ENCODE peak calls at places on chromosomes 7 and 10, in four cellular contexts. H is CD8-positive, alpha-beta memory T cell; T is right atrium auricular region; R is A549. X is an unnamed sample.
A peak's percentile ranks its signal among the peaks of the same experiment; 100 is the strongest.

GRCh38 chr7:137539111-137539715 is 195.7 kb upstream of the PTN start:
- DNase-seq in T (no peak), R (no peak), H (no peak), X (no peak)

GRCh38 chr10:19970707-19971106 is 154.5 kb downstream of the PLXDC2 start:
- DNase-seq in T (no peak), R (no peak), H (no peak), X (no peak)

GRCh38 chr10:86234102-86234501 is 132.5 kb downstream of the GRID1 start:
- DNase-seq in R (no peak), T (no peak), H (no peak), X (no peak)

GRCh38 chr7:135448753-135449152 is 61.1 kb downstream of the CNOT4 start:
- DNase-seq in H (no peak), R (no peak), T (no peak), X (no peak)

GRCh38 chr10:44980309-44981171 is 1.9 kb upstream of the DEPP1 start:
- DNase-seq in R (no peak), T (no peak), H (no peak), X (no peak)

GRCh38 chr7:51949726-51950644 is 633.4 kb upstream of the COBL start:
- DNase-seq in R (no peak), T (no peak), H (no peak), X (no peak)

GRCh38 chr7:78395298-78396120 is 596.9 kb downstream of the PHTF2 start:
- DNase-seq in R (no peak), T (no peak), H (no peak), X (no peak)

GRCh38 chr7:143265017-143265693 is 1.9 kb downstream of the GSTK1 start:
- DNase-seq in R (no peak), T (no peak), H (no peak), X (no peak)

GRCh38 chr7:121480566-121481335 is 84.6 kb upstream of the FAM3C start:
- DNase-seq in T (no peak), H (no peak), R (no peak), X (no peak)

GRCh38 chr10:34341473-34341872 is 473.6 kb downstream of the PARD3 start:
- DNase-seq in R (no peak), T (no peak), H (no peak), X (no peak)

GRCh38 chr7:28608766-28609165 is 196.4 kb downstream of the CREB5 start:
- DNase-seq in T (no peak), H (no peak), R (no peak), X (no peak)

GRCh38 chr10:24824536-24824935 is 100.8 kb upstream of the ARHGAP21 start:
- DNase-seq in T (no peak), H (no peak), R (no peak), X (no peak)

GRCh38 chr7:5589819-5590595 is 166.4 kb upstream of the TNRC18 start:
- DNase-seq in T (no peak), H (no peak), R (no peak), X (no peak)

GRCh38 chr7:116316838-116317612 is 106.7 kb downstream of the TES start:
- DNase-seq in H (no peak), T (peak; percentile 79), R (peak; percentile 98), X (no peak)

GRCh38 chr10:63264852-63265617 is 131.9 kb downstream of the NRBF2 start:
- DNase-seq in H (peak; percentile 31), T (no peak), R (peak; percentile 70), X (no peak)

GRCh38 chr7:27249724-27250636 is 7.4 kb downstream of the EVX1 start:
- DNase-seq in R (no peak), H (no peak), T (no peak), X (no peak)

GRCh38 chr7:101031082-101031481 is 11.2 kb downstream of the MUC17 start:
- DNase-seq in R (peak; percentile 13), H (no peak), T (no peak), X (no peak)

GRCh38 chr10:79250259-79250658 is 97.0 kb upstream of the PPIF start:
- DNase-seq in R (no peak), H (no peak), T (no peak), X (no peak)

GRCh38 chr10:85284778-85285397 is 956.5 kb downstream of the CCSER2 start:
- DNase-seq in R (no peak), T (no peak), H (no peak), X (no peak)

GRCh38 chr10:89007129-89007893 is 16.7 kb downstream of the FAS start:
- DNase-seq in T (no peak), H (no peak), R (no peak), X (no peak)

GRCh38 chr7:151133266-151133985 is 34.1 kb downstream of the GBX1 start:
- DNase-seq in R (no peak), H (no peak), T (no peak), X (no peak)

GRCh38 chr7:80224416-80224815 is 89.8 kb downstream of the GNAI1 start:
- DNase-seq in T (no peak), H (no peak), R (no peak), X (no peak)

GRCh38 chr10:11017575-11018425 is at the start of gene CELF2:
- DNase-seq in T (no peak), H (peak; percentile 54), R (no peak), X (peak; percentile 22)

DNA sequence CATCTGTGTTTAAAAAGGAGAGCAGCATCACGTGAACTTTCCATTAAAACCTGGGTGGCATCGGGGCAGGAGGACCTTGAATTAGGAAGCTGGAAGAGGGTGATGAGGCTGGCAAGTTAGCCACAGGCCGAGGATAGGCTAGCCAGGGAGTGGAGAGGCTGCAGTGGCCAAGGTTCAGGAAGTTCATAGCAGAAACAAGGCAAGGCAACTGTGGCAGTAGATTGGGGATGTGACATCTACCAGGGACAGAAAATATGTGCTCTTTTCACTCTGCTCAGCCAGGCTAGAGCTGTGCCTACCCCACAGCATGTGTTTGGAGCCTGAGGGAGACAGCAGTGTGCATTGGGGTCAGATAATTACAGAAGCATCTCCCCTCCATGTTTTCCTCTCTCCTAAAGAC is 2.2 kb upstream of the INPP5F start:
- DNase-seq in H (no peak), R (no peak), T (no peak), X (no peak)
- H3K9me3 ChIP-seq in H (no peaks in the 10 kb centered on the region), R (no peaks in the 10 kb centered on the region), T (no peaks in the 10 kb centered on the region), X (no peaks in the 10 kb centered on the region)

GRCh38 chr10:113691381-113691780 is 11.7 kb downstream of the CASP7 start:
- DNase-seq in T (no peak), R (no peak), H (no peak), X (no peak)
- H3K9me3 ChIP-seq in T (peaks cover 13% of the 10 kb centered on the region), R (peaks cover 30% of the 10 kb centered on the region), H (peaks cover 19% of the 10 kb centered on the region), X (no peaks in the 10 kb centered on the region)

GRCh38 chr10:52780391-52781155 is 8.0 kb upstream of the MBL2 start:
- DNase-seq in H (no peak), T (no peak), R (no peak), X (no peak)

GRCh38 chr10:52786098-52786497 is 13.5 kb upstream of the MBL2 start:
- DNase-seq in R (no peak), H (no peak), T (no peak), X (no peak)

GRCh38 chr10:52783726-52784125 is 11.1 kb upstream of the MBL2 start:
- DNase-seq in T (no peak), H (no peak), R (no peak), X (no peak)

GRCh38 chr10:52782554-52782953 is 10.0 kb upstream of the MBL2 start:
- DNase-seq in T (no peak), R (no peak), H (no peak), X (no peak)

GRCh38 chr10:52785418-52785817 is 12.8 kb upstream of the MBL2 start:
- DNase-seq in H (no peak), R (no peak), T (no peak), X (no peak)
- H3K9me3 ChIP-seq in H (no peaks in the 10 kb centered on the region), R (no peaks in the 10 kb centered on the region), T (no peaks in the 10 kb centered on the region), X (no peaks in the 10 kb centered on the region)

GRCh38 chr7:262251-262572 is 27.8 kb upstream of the FOXL3 start:
- DNase-seq in T (no peak), H (no peak), R (no peak), X (no peak)
- H3K9me3 ChIP-seq in T (no peaks in the 10 kb centered on the region), H (no peaks in the 10 kb centered on the region), R (peaks cover 66% of the 10 kb centered on the region), X (no peaks in the 10 kb centered on the region)

DNA sequence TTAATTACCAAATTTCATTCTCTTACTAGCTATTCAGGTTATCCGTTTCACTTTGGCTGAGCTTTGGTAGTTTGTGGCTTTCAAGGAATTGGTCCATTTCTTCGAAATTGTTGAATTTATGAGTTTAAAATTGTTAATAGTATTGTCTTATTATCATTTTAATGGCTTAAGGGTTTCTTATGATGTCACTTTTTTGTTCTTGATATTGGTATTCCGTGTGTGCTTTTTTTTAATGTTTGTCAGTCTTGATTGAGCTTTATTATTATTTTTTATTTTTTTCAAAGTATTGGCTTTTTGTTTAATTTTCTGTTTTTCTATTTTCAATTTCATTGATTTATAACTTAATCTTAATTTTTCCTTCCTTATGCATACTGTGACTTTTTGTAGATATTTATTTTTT is 25.9 kb downstream of the FRG2B start:
- DNase-seq in H (no peak), T (no peak), R (no peak), X (no peak)
- H3K9me3 ChIP-seq in H (no peaks in the 10 kb centered on the region), T (no peaks in the 10 kb centered on the region), R (no peaks in the 10 kb centered on the region), X (no peaks in the 10 kb centered on the region)

DNA sequence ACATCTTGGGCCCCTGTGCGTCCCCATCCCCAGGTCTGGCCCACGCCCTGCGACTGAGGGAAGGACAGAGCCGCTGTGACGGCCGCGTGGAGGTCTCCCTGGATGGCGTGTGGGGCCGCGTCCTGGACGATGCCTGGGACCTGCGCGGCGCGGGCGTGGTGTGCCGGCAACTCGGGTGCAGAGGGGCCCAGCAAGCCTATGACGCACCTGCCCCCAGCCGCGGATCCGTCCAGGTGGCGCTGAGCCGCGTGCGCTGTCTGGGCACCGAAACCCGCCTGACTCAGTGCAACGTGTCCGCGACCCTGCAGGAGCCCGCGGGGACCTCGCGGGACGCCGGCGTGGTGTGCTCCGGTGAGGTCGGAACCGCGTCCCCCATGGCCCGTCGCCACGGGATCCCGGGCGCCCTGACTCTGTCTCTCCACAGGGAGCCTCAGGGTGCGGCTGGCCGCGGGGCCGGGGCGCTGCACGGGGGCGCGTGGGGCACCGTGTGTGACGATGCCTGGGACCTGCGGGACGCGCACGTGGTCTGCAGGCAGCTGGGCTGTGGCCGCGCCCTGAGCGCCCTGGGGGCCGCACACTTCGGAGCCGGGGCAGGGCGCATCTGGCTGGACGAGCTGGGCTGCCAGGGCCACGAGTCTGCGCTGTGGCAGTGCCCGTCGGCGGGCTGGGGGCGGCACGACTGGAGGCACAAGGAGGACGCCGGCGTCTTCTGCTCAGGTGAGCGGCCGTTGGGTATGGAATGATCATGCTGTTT is 5.9 kb downstream of the SCART1 start:
- DNase-seq in H (no peak), R (no peak), T (peak; percentile 49), X (no peak)
- H3K9me3 ChIP-seq in H (no peaks in the 10 kb centered on the region), R (no peaks in the 10 kb centered on the region), T (no peaks in the 10 kb centered on the region), X (no peaks in the 10 kb centered on the region)

DNA sequence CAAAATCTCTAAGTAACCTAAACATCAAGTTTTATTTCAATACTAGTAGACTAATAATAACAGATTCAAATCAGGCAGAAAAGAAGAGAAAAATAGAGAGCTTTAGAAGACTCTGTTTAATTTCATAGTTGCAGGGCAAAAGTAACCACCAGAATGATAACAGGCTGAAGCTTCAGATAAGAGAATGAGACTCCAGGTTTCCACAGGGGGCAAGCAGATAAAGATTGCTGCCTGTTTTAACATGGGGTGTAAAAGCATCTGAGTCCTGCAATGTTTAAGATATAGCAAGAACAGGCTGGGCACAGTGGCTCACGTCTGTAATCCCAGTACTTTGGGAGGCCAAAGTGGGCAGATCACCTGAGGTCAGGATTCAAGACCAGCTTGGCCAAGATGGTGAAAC is 11.0 kb downstream of the CROT start:
- DNase-seq in T (no peak), R (no peak), H (no peak), X (no peak)
- H3K9me3 ChIP-seq in T (no peaks in the 10 kb centered on the region), R (peaks cover 25% of the 10 kb centered on the region), H (peaks cover 4% of the 10 kb centered on the region), X (no peaks in the 10 kb centered on the region)

GRCh38 chr10:1612910-1613309 is 124.4 kb downstream of the ADARB2 start:
- DNase-seq in R (no peak), T (no peak), H (no peak), X (no peak)
- H3K9me3 ChIP-seq in R (no peaks in the 10 kb centered on the region), T (no peaks in the 10 kb centered on the region), H (no peaks in the 10 kb centered on the region), X (no peaks in the 10 kb centered on the region)

X was measured in T-helper 17 cell.